ENCODE peak calls at places on chromosomes 1 and 21, in seven cellular contexts. B is effector CD4-positive, alpha-beta T cell; A is foreskin fibroblast; F is M059J; S is ovary; W is thoracic aorta; G is Caco-2. Z is an unnamed sample.
A peak's percentile ranks its signal among the peaks of the same experiment; 100 is the strongest.

GRCh38 chr21:44455524-44456206 is 355 bp downstream of the LRRC3 start:
- DNase-seq in B (no peak), A (peak; percentile 72), F (no peak), S (peak; percentile 61), W (no peak), G (peak; percentile 34), Z (peak; percentile 8)

GRCh38 chr21:36859744-36860501 is 106.5 kb downstream of the HLCS start:
- DNase-seq in B (no peak), A (peak; percentile 46), F (peak; percentile 82), S (peak; percentile 70), W (no peak), G (peak; percentile 85), Z (no peak)

GRCh38 chr1:172680733-172681275 is 21.9 kb downstream of the FASLG start:
- DNase-seq in B (no peak), A (no peak), F (no peak), S (no peak), W (no peak), G (no peak), Z (no peak)

GRCh38 chr1:6419803-6420593 is at the start of gene HES2:
- DNase-seq in B (no peak), A (peak; percentile 41), F (peak; percentile 21), S (no peak), W (no peak), G (no peak), Z (no peak)

GRCh38 chr1:55426619-55427018 is 211.5 kb upstream of the USP24 start:
- DNase-seq in B (no peak), A (peak; percentile 47), F (no peak), S (no peak), W (no peak), G (no peak), Z (no peak)

GRCh38 chr1:99956755-99957154 is 13.0 kb upstream of the SLC35A3 start:
- DNase-seq in B (no peak), A (peak; percentile 62), F (peak; percentile 41), S (no peak), W (no peak), G (no peak), Z (no peak)

GRCh38 chr1:68495968-68496679 is 758 bp downstream of the DEPDC1 start:
- DNase-seq in B (no peak), A (peak; percentile 39), F (peak; percentile 21), S (no peak), W (no peak), G (no peak), Z (no peak)

GRCh38 chr1:36614571-36614970 is 131.9 kb upstream of the CSF3R start:
- DNase-seq in B (no peak), A (no peak), F (no peak), S (no peak), W (no peak), G (no peak), Z (no peak)

GRCh38 chr1:30704271-30704670 is 19.1 kb downstream of the MATN1 start:
- DNase-seq in B (no peak), A (peak; percentile 75), F (no peak), S (no peak), W (no peak), G (no peak), Z (no peak)

GRCh38 chr1:26297057-26297790 is 9.2 kb downstream of the UBXN11 start:
- DNase-seq in B (no peak), A (no peak), F (no peak), S (no peak), W (no peak), G (no peak), Z (no peak)

GRCh38 chr1:25679170-25679569 is 62.6 kb downstream of the MAN1C1 start:
- DNase-seq in B (no peak), A (no peak), F (no peak), S (no peak), W (no peak), G (no peak), Z (no peak)

GRCh38 chr21:28541371-28542112 is 451.1 kb downstream of the LTN1 start:
- DNase-seq in B (no peak), A (peak; percentile 54), F (no peak), S (no peak), W (no peak), G (no peak), Z (no peak)

GRCh38 chr1:120179420-120180348 is 3.4 kb upstream of the SEC22B start:
- DNase-seq in B (no peak), A (peak; percentile 90), F (peak; percentile 81), S (peak; percentile 58), W (no peak), G (no peak), Z (no peak)

GRCh38 chr1:1869459-1869858 is 21.4 kb downstream of the GNB1 start:
- DNase-seq in B (no peak), A (no peak), F (no peak), S (peak; percentile 9), W (no peak), G (no peak), Z (no peak)

GRCh38 chr21:38849776-38850175 is 44.0 kb downstream of the ETS2 start:
- DNase-seq in B (no peak), A (no peak), F (no peak), S (no peak), W (no peak), G (no peak), Z (no peak)

GRCh38 chr1:84301759-84302380 is 362 bp downstream of the SAMD13 start:
- DNase-seq in B (no peak), A (no peak), F (no peak), S (no peak), W (no peak), G (no peak), Z (no peak)

GRCh38 chr1:2088434-2088833 is 38.2 kb downstream of the PRKCZ start:
- DNase-seq in B (no peak), A (peak; percentile 27), F (peak; percentile 60), S (no peak), W (no peak), G (no peak), Z (no peak)

Z was measured in T-helper 9 cell.